ENCODE peak calls at places on chromosomes 16 and 17, in four cellular contexts. Y, W, K and Z are unnamed samples.

GRCh38 chr17:17109231-17109630 is 67.0 kb downstream of the MPRIP start:
- ATAC-seq in Y (no peak), K (peak), W (peak), Z (no peak)

GRCh38 chr17:75976175-75976848 is 2.7 kb downstream of the ACOX1 start:
- ATAC-seq in Y (no peak), W (no peak), K (no peak), Z (no peak)

GRCh38 chr17:79808763-79809529 is 12.1 kb upstream of the CBX8 start:
- ATAC-seq in W (peak), Y (no peak), K (no peak), Z (no peak)

GRCh38 chr17:12821376-12821940 is 32.2 kb downstream of the ARHGAP44 start:
- ATAC-seq in K (no peak), W (peak), Y (no peak), Z (no peak)

GRCh38 chr17:79970576-79971068 is 65.0 kb downstream of the TBC1D16 start:
- ATAC-seq in K (no peak), W (peak), Y (no peak), Z (peak)

GRCh38 chr16:52657924-52658323 is 111.0 kb upstream of the TOX3 start:
- ATAC-seq in K (no peak), Y (no peak), W (no peak), Z (no peak)

GRCh38 chr16:46970089-46970488 is 3.4 kb downstream of the DNAJA2 start:
- ATAC-seq in W (no peak), Y (no peak), K (no peak), Z (no peak)

GRCh38 chr17:42268236-42268635 is 8.0 kb downstream of the STAT5B start:
- ATAC-seq in W (no peak), K (no peak), Y (no peak), Z (no peak)

GRCh38 chr17:2830678-2831077 is 34.4 kb downstream of the RAP1GAP2 start:
- ATAC-seq in K (no peak), Y (no peak), W (no peak), Z (no peak)

GRCh38 chr16:86515420-86515779 is 5.1 kb downstream of the FOXF1 start:
- ATAC-seq in K (no peak), W (no peak), Y (no peak), Z (no peak)

GRCh38 chr17:27570578-27570914 is 60.4 kb upstream of the LGALS9 start:
- ATAC-seq in K (no peak), Y (no peak), W (no peak), Z (no peak)